ENCODE peak calls at places on chromosome X, in eight cellular contexts. O is kidney; X is HCT116; F is Peyer's patch; L is A549; J is GM23338; I is CD8-positive, alpha-beta T cell; K is SK-N-SH. Q is an unnamed sample.

GRCh38 chrX:128518508-128518907 is 466.3 kb upstream of the ACTRT1 start:
- DNase-seq in O (no peak), X (no peak), F (no peak), L (no peak), J (peak; percentile 51), I (no peak), K (peak; percentile 4), Q (no peak)

GRCh38 chrX:155028192-155028591 is 1.5 kb downstream of the FUNDC2 start:
- DNase-seq in O (no peak), X (no peak), F (no peak), L (no peak), J (no peak), I (no peak), K (no peak), Q (no peak)

GRCh38 chrX:370244-370962 is 16.3 kb downstream of the PPP2R3B start:
- DNase-seq in O (peak; percentile 58), X (no peak), F (no peak), L (no peak), J (peak; percentile 47), I (no peak), K (no peak), Q (no peak)

GRCh38 chrX:45850775-45851433 is 650.2 kb upstream of the DIPK2B start:
- DNase-seq in O (no peak), X (no peak), F (peak; percentile 54), L (peak; percentile 15), J (peak; percentile 19), I (no peak), K (peak; percentile 8), Q (no peak)

GRCh38 chrX:136584545-136584944 is 52.5 kb downstream of the VGLL1 start:
- DNase-seq in O (no peak), X (no peak), F (no peak), L (no peak), J (no peak), I (no peak), K (no peak), Q (no peak)

GRCh38 chrX:144946696-144947095 is 300.6 kb upstream of the SPANXN1 start:
- DNase-seq in O (no peak), X (no peak), F (no peak), L (no peak), J (no peak), I (no peak), K (no peak), Q (no peak)

GRCh38 chrX:131821945-131822622 is 201.0 kb upstream of the STK26 start:
- DNase-seq in O (peak; percentile 76), X (no peak), F (no peak), L (no peak), J (no peak), I (no peak), K (peak; percentile 67), Q (no peak)

GRCh38 chrX:25202827-25203226 is 187.1 kb upstream of the ARX start:
- DNase-seq in O (no peak), X (no peak), F (no peak), L (no peak), J (no peak), I (no peak), K (no peak), Q (no peak)

GRCh38 chrX:120358687-120359086 is 3.2 kb upstream of the ATP1B4 start:
- DNase-seq in O (no peak), X (no peak), F (no peak), L (no peak), J (no peak), I (no peak), K (no peak), Q (no peak)

DNA sequence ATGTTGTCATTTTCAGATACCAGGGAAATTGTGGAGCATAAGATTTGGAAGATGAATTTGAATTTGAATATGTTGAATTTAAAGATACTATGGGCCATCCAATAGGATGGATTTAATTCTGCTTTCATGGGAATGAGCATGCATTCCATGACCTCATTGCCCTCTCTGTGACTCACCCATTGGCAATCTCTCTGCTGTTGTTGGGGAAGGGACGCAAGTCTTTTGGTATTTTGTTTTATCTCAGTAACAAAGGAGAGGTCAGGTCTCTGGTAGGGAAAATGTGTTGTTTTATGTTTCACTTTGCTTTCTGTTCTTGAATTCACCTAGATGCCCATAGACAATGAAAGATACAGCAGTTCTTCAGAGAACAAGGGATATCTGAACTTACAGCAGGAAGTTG is 42.1 kb upstream of the MAGEA4 start:
- DNase-seq in O (no peak), X (peak; percentile 13), F (no peak), L (peak; percentile 35), J (no peak), I (no peak), K (no peak), Q (no peak)
- H3K27ac ChIP-seq in O (no peak overlapping the region), X (no peak overlapping the region), F (no peak overlapping the region), L (peak overlapping the region; percentile 96), J (no peak overlapping the region), I (no peak overlapping the region), K (peak overlapping the region; percentile 97), Q (no peak overlapping the region)

DNA sequence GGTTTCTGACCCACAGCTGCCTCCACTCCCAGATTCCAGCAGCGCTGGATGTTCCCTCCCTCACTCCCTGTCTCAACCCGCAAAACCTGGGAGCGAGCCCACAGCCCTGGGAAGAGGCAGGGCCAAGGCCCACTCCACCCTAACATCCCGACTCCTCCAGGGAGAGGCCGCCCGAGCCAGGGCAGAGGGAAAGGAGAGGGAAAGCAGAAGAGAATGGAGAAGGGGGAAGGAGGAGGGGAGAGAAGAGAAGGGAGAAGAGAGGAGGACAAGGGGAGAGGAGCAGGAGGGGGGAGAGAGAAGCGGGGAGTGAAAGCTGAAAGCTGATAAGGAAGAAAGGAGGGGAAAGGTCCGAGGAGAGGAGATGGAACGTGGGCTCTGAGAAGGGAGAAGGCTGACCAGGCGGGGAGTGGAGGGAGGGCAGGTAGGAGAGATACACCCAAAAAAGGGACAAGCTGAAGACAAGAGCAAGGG is 120.2 kb upstream of the PJA1 start:
- DNase-seq in O (peak; percentile 82), X (no peak), F (no peak), L (no peak), J (no peak), I (no peak), K (peak; percentile 32), Q (no peak)
- H3K4me1 ChIP-seq in O (peaks cover 9% of the 10 kb centered on the region), X (no peaks in the 10 kb centered on the region), F (no peaks in the 10 kb centered on the region), L (no peaks in the 10 kb centered on the region), J (no peaks in the 10 kb centered on the region), I (no peaks in the 10 kb centered on the region), K (no peaks in the 10 kb centered on the region), Q (no peaks in the 10 kb centered on the region)

DNA sequence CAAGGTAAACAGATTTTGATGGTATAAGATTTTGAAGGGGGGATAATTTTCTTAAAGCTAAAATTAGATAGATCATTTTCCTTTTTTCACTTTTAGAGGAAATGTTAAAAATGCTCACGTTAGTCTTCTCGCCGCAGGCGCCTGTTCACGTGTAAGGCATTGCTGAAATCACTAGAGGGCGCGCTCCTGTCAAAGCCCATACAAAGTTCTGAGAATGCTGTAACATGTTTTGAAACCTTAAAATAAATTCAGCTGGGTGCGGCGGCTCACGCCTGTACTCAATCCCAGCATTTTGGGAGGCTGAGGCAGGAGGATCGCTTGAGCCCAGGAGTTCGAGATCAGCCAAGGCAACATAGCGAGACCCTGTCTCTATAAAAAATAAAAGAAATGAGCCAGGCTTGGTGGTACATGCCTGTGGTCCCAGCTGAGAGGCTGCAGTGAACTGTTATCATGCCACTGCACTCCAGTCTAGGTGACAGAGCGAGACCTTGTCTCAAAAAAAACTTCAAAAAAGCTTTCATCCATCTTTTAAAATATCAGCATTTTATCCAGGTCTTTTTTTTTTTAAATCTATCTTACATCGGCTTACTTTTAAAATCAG is 138.0 kb downstream of the RBMX2 start:
- DNase-seq in O (no peak), X (peak; percentile 27), F (no peak), L (peak; percentile 25), J (peak; percentile 65), I (peak; percentile 4), K (peak; percentile 47), Q (no peak)
- TF ChIP-seq CTCF in O (peak; percentile 52), X (peak; percentile 61), F (peak; percentile 56), L (peak; percentile 79), J (peak; percentile 67), I (peak; percentile 51), K (peak; percentile 94), Q (peak; percentile 51)

GRCh38 chrX:148500428-148501120 is at the start of gene AFF2:
- DNase-seq in O (peak; percentile 78), X (no peak), F (peak; percentile 42), L (peak; percentile 2), J (peak; percentile 55), I (peak; percentile 1), K (peak; percentile 54), Q (no peak)
- H3K27ac ChIP-seq in O (no peak within 1 kb of the TSS), X (no peak within 1 kb of the TSS), F (no peak within 1 kb of the TSS), L (no peak within 1 kb of the TSS), J (no peak within 1 kb of the TSS), I (no peak within 1 kb of the TSS), K (no peak within 1 kb of the TSS), Q (no peak within 1 kb of the TSS)

GRCh38 chrX:153060095-153060445 is 3.8 kb downstream of the PNMA3 start:
- DNase-seq in O (peak; percentile 62), X (no peak), F (no peak), L (no peak), J (no peak), I (no peak), K (no peak), Q (no peak)
- H3K4me1 ChIP-seq in O (no peaks in the 10 kb centered on the region), X (peaks cover 8% of the 10 kb centered on the region), F (no peaks in the 10 kb centered on the region), L (peaks cover 20% of the 10 kb centered on the region), J (peaks cover 6% of the 10 kb centered on the region), I (no peaks in the 10 kb centered on the region), K (no peaks in the 10 kb centered on the region), Q (peaks cover 10% of the 10 kb centered on the region)

Q was measured in thoracic aorta.